ENCODE peak calls at places on chromosomes 4 and X, in eight cellular contexts. P is activated CD4-positive, alpha-beta T cell treated with anti-CD3 and anti-CD28 coated beads, Interleukin-2, amount 10 ng/mL, durations not matched to agents 24 days and 14 days; G is hippocampal formation; Y is T-helper 9 cell; Q is tibial nerve; U is hypothalamus; H is adipocyte; M is stimulated activated CD4-positive, alpha-beta T cell treated with anti-CD3 and anti-CD28 coated beads, Interleukin-2, amount 100 ng/mL, for 48 hours. T is an unnamed sample.

GRCh38 chr4:10173754-10174749 is 57.5 kb upstream of the WDR1 start:
- DNase-seq in G (no peak), H (no peak), Q (no peak), U (no peak), M (no peak), Y (no peak), P (no peak), T (no peak)

GRCh38 chrX:150975655-150976390 is 7.3 kb upstream of the HMGB3 start:
- DNase-seq in Y (no peak), Q (no peak), U (no peak), M (no peak), H (no peak), G (no peak), P (no peak), T (no peak)

GRCh38 chr4:38753021-38753806 is 29.6 kb downstream of the TLR10 start:
- DNase-seq in H (peak), M (no peak), U (peak), G (peak), P (no peak), Y (no peak), Q (peak), T (peak)

GRCh38 chr4:95124906-95125504 is 367.2 kb downstream of the BMPR1B start:
- DNase-seq in M (no peak), P (no peak), Q (no peak), H (peak), G (peak), Y (no peak), U (peak), T (peak)

GRCh38 chrX:43655151-43655676 is 885 bp upstream of the MAOA start:
- DNase-seq in Q (peak), H (peak), M (no peak), P (peak), U (peak), Y (peak), G (no peak), T (peak)

GRCh38 chr4:53545238-53545637 is 46.0 kb downstream of the LNX1 start:
- DNase-seq in G (no peak), Y (no peak), U (no peak), P (no peak), Q (no peak), H (no peak), M (no peak), T (no peak)

GRCh38 chr4:177308125-177308524 is 1.5 kb upstream of the NEIL3 start:
- DNase-seq in Q (no peak), P (peak), H (peak), Y (no peak), G (no peak), U (no peak), M (no peak), T (no peak)

GRCh38 chr4:153146031-153146430 is 58.2 kb upstream of the TRIM2 start:
- DNase-seq in Y (no peak), G (no peak), P (no peak), U (no peak), M (no peak), Q (no peak), H (no peak), T (no peak)

GRCh38 chr4:57287687-57288604 is 177.8 kb upstream of the IGFBP7 start:
- DNase-seq in Y (no peak), M (no peak), G (no peak), U (no peak), P (no peak), H (no peak), Q (no peak), T (no peak)

GRCh38 chrX:6729581-6729980 is 194.7 kb upstream of the VCX3A start:
- DNase-seq in P (no peak), H (no peak), Y (no peak), G (no peak), Q (no peak), U (no peak), M (no peak), T (no peak)

GRCh38 chr4:3655485-3656429 is 110.4 kb upstream of the ADRA2C start:
- DNase-seq in Y (no peak), G (no peak), Q (no peak), U (no peak), H (no peak), P (no peak), M (no peak), T (no peak)

GRCh38 chr4:105624530-105624929 is 72.1 kb downstream of the ARHGEF38 start:
- DNase-seq in M (no peak), Y (no peak), H (peak), Q (no peak), U (no peak), P (no peak), G (peak), T (no peak)

T was measured in midbrain.